ENCODE peak calls at places on chromosomes 4 and X, in seven cellular contexts. One of them, this sample, is unnamed.

GRCh38 chrX:38859602-38860001 is 58.3 kb downstream of the MID1IP1 start:
- DNase-seq in dorsolateral prefrontal cortex: no peak
- DNase-seq in Right ventricle myocardium inferior: no peak
- DNase-seq in stimulated activated CD8-positive, alpha-beta memory T cell treated with anti-CD3 and anti-CD28 coated beads, Interleukin-7, amount 100 ng/mL, for 1 hour: no peak
- DNase-seq in CD4-positive, alpha-beta memory T cell: no peak
- DNase-seq in activated naive CD4-positive, alpha-beta T cell: no peak
- DNase-seq in NCI-H2029 treated with DMSO at 0.1 percent for 48 hours: no peak
- DNase-seq in this sample: no peak

GRCh38 chrX:110759785-110760184 is 35.8 kb downstream of the CHRDL1 start:
- DNase-seq in dorsolateral prefrontal cortex: no peak
- DNase-seq in Right ventricle myocardium inferior: no peak
- DNase-seq in stimulated activated CD8-positive, alpha-beta memory T cell treated with anti-CD3 and anti-CD28 coated beads, Interleukin-7, amount 100 ng/mL, for 1 hour: no peak
- DNase-seq in CD4-positive, alpha-beta memory T cell: no peak
- DNase-seq in activated naive CD4-positive, alpha-beta T cell: no peak
- DNase-seq in NCI-H2029 treated with DMSO at 0.1 percent for 48 hours: no peak
- DNase-seq in this sample: no peak

GRCh38 chr4:37188100-37188499 is 56.4 kb upstream of the NWD2 start:
- DNase-seq in dorsolateral prefrontal cortex: no peak
- DNase-seq in Right ventricle myocardium inferior: peak; percentile 42
- DNase-seq in stimulated activated CD8-positive, alpha-beta memory T cell treated with anti-CD3 and anti-CD28 coated beads, Interleukin-7, amount 100 ng/mL, for 1 hour: no peak
- DNase-seq in CD4-positive, alpha-beta memory T cell: no peak
- DNase-seq in activated naive CD4-positive, alpha-beta T cell: no peak
- DNase-seq in NCI-H2029 treated with DMSO at 0.1 percent for 48 hours: no peak
- DNase-seq in this sample: no peak

GRCh38 chrX:54786972-54787371 is 11.1 kb downstream of the ITIH6 start:
- DNase-seq in dorsolateral prefrontal cortex: no peak
- DNase-seq in Right ventricle myocardium inferior: no peak
- DNase-seq in stimulated activated CD8-positive, alpha-beta memory T cell treated with anti-CD3 and anti-CD28 coated beads, Interleukin-7, amount 100 ng/mL, for 1 hour: no peak
- DNase-seq in CD4-positive, alpha-beta memory T cell: peak; percentile 41
- DNase-seq in activated naive CD4-positive, alpha-beta T cell: no peak
- DNase-seq in NCI-H2029 treated with DMSO at 0.1 percent for 48 hours: no peak
- DNase-seq in this sample: no peak

GRCh38 chr4:2127609-2128300 is 68.6 kb downstream of the NAT8L start:
- DNase-seq in dorsolateral prefrontal cortex: no peak
- DNase-seq in Right ventricle myocardium inferior: no peak
- DNase-seq in stimulated activated CD8-positive, alpha-beta memory T cell treated with anti-CD3 and anti-CD28 coated beads, Interleukin-7, amount 100 ng/mL, for 1 hour: no peak
- DNase-seq in CD4-positive, alpha-beta memory T cell: no peak
- DNase-seq in activated naive CD4-positive, alpha-beta T cell: no peak
- DNase-seq in NCI-H2029 treated with DMSO at 0.1 percent for 48 hours: no peak
- DNase-seq in this sample: no peak

GRCh38 chr4:52748432-52748831 is 2.8 kb downstream of the ERVMER34-1 start:
- DNase-seq in dorsolateral prefrontal cortex: no peak
- DNase-seq in Right ventricle myocardium inferior: no peak
- DNase-seq in stimulated activated CD8-positive, alpha-beta memory T cell treated with anti-CD3 and anti-CD28 coated beads, Interleukin-7, amount 100 ng/mL, for 1 hour: no peak
- DNase-seq in CD4-positive, alpha-beta memory T cell: no peak
- DNase-seq in activated naive CD4-positive, alpha-beta T cell: no peak
- DNase-seq in NCI-H2029 treated with DMSO at 0.1 percent for 48 hours: peak; percentile 27
- DNase-seq in this sample: no peak

GRCh38 chr4:71456841-71457240 is 118.0 kb downstream of the SLC4A4 start:
- DNase-seq in dorsolateral prefrontal cortex: no peak
- DNase-seq in Right ventricle myocardium inferior: no peak
- DNase-seq in stimulated activated CD8-positive, alpha-beta memory T cell treated with anti-CD3 and anti-CD28 coated beads, Interleukin-7, amount 100 ng/mL, for 1 hour: no peak
- DNase-seq in CD4-positive, alpha-beta memory T cell: no peak
- DNase-seq in activated naive CD4-positive, alpha-beta T cell: no peak
- DNase-seq in NCI-H2029 treated with DMSO at 0.1 percent for 48 hours: no peak
- DNase-seq in this sample: peak; percentile 32

GRCh38 chrX:102832661-102833060 is 104.4 kb upstream of the RAB40AL start:
- DNase-seq in dorsolateral prefrontal cortex: peak; percentile 45
- DNase-seq in Right ventricle myocardium inferior: no peak
- DNase-seq in stimulated activated CD8-positive, alpha-beta memory T cell treated with anti-CD3 and anti-CD28 coated beads, Interleukin-7, amount 100 ng/mL, for 1 hour: no peak
- DNase-seq in CD4-positive, alpha-beta memory T cell: no peak
- DNase-seq in activated naive CD4-positive, alpha-beta T cell: no peak
- DNase-seq in NCI-H2029 treated with DMSO at 0.1 percent for 48 hours: no peak
- DNase-seq in this sample: no peak

GRCh38 chrX:124239911-124240310 is 92.5 kb upstream of the TEX13D start:
- DNase-seq in dorsolateral prefrontal cortex: no peak
- DNase-seq in Right ventricle myocardium inferior: no peak
- DNase-seq in stimulated activated CD8-positive, alpha-beta memory T cell treated with anti-CD3 and anti-CD28 coated beads, Interleukin-7, amount 100 ng/mL, for 1 hour: no peak
- DNase-seq in CD4-positive, alpha-beta memory T cell: peak; percentile 50
- DNase-seq in activated naive CD4-positive, alpha-beta T cell: no peak
- DNase-seq in NCI-H2029 treated with DMSO at 0.1 percent for 48 hours: no peak
- DNase-seq in this sample: no peak

GRCh38 chrX:640641-641040 is 10.1 kb downstream of the SHOX start:
- DNase-seq in dorsolateral prefrontal cortex: no peak
- DNase-seq in Right ventricle myocardium inferior: no peak
- DNase-seq in stimulated activated CD8-positive, alpha-beta memory T cell treated with anti-CD3 and anti-CD28 coated beads, Interleukin-7, amount 100 ng/mL, for 1 hour: no peak
- DNase-seq in CD4-positive, alpha-beta memory T cell: no peak
- DNase-seq in activated naive CD4-positive, alpha-beta T cell: no peak
- DNase-seq in NCI-H2029 treated with DMSO at 0.1 percent for 48 hours: no peak
- DNase-seq in this sample: no peak

GRCh38 chr4:5956285-5957021 is 61.8 kb downstream of the C4orf50 start:
- DNase-seq in dorsolateral prefrontal cortex: no peak
- DNase-seq in Right ventricle myocardium inferior: no peak
- DNase-seq in stimulated activated CD8-positive, alpha-beta memory T cell treated with anti-CD3 and anti-CD28 coated beads, Interleukin-7, amount 100 ng/mL, for 1 hour: no peak
- DNase-seq in CD4-positive, alpha-beta memory T cell: no peak
- DNase-seq in activated naive CD4-positive, alpha-beta T cell: no peak
- DNase-seq in NCI-H2029 treated with DMSO at 0.1 percent for 48 hours: peak; percentile 71
- DNase-seq in this sample: no peak

GRCh38 chr4:104897297-104897645 is 249.4 kb upstream of the TET2 start:
- DNase-seq in dorsolateral prefrontal cortex: no peak
- DNase-seq in Right ventricle myocardium inferior: no peak
- DNase-seq in stimulated activated CD8-positive, alpha-beta memory T cell treated with anti-CD3 and anti-CD28 coated beads, Interleukin-7, amount 100 ng/mL, for 1 hour: no peak
- DNase-seq in CD4-positive, alpha-beta memory T cell: no peak
- DNase-seq in activated naive CD4-positive, alpha-beta T cell: no peak
- DNase-seq in NCI-H2029 treated with DMSO at 0.1 percent for 48 hours: no peak
- DNase-seq in this sample: no peak

GRCh38 chr4:52904421-52904820 is 42.3 kb downstream of the RASL11B start:
- DNase-seq in dorsolateral prefrontal cortex: no peak
- DNase-seq in Right ventricle myocardium inferior: no peak
- DNase-seq in stimulated activated CD8-positive, alpha-beta memory T cell treated with anti-CD3 and anti-CD28 coated beads, Interleukin-7, amount 100 ng/mL, for 1 hour: no peak
- DNase-seq in CD4-positive, alpha-beta memory T cell: no peak
- DNase-seq in activated naive CD4-positive, alpha-beta T cell: no peak
- DNase-seq in NCI-H2029 treated with DMSO at 0.1 percent for 48 hours: no peak
- DNase-seq in this sample: no peak

GRCh38 chr4:145776208-145776607 is 96.3 kb downstream of the C4orf51 start:
- DNase-seq in dorsolateral prefrontal cortex: no peak
- DNase-seq in Right ventricle myocardium inferior: no peak
- DNase-seq in stimulated activated CD8-positive, alpha-beta memory T cell treated with anti-CD3 and anti-CD28 coated beads, Interleukin-7, amount 100 ng/mL, for 1 hour: no peak
- DNase-seq in CD4-positive, alpha-beta memory T cell: no peak
- DNase-seq in activated naive CD4-positive, alpha-beta T cell: no peak
- DNase-seq in NCI-H2029 treated with DMSO at 0.1 percent for 48 hours: no peak
- DNase-seq in this sample: no peak

GRCh38 chr4:170414961-170415360 is 325.2 kb upstream of the AADAT start:
- DNase-seq in dorsolateral prefrontal cortex: no peak
- DNase-seq in Right ventricle myocardium inferior: no peak
- DNase-seq in stimulated activated CD8-positive, alpha-beta memory T cell treated with anti-CD3 and anti-CD28 coated beads, Interleukin-7, amount 100 ng/mL, for 1 hour: no peak
- DNase-seq in CD4-positive, alpha-beta memory T cell: no peak
- DNase-seq in activated naive CD4-positive, alpha-beta T cell: no peak
- DNase-seq in NCI-H2029 treated with DMSO at 0.1 percent for 48 hours: no peak
- DNase-seq in this sample: no peak

GRCh38 chr4:42519803-42520417 is 122.6 kb downstream of the SHISA3 start:
- DNase-seq in dorsolateral prefrontal cortex: no peak
- DNase-seq in Right ventricle myocardium inferior: no peak
- DNase-seq in stimulated activated CD8-positive, alpha-beta memory T cell treated with anti-CD3 and anti-CD28 coated beads, Interleukin-7, amount 100 ng/mL, for 1 hour: no peak
- DNase-seq in CD4-positive, alpha-beta memory T cell: peak; percentile 29
- DNase-seq in activated naive CD4-positive, alpha-beta T cell: no peak
- DNase-seq in NCI-H2029 treated with DMSO at 0.1 percent for 48 hours: peak; percentile 14
- DNase-seq in this sample: no peak

GRCh38 chrX:118627084-118627758 is 100.2 kb upstream of the IL13RA1 start:
- DNase-seq in dorsolateral prefrontal cortex: no peak
- DNase-seq in Right ventricle myocardium inferior: no peak
- DNase-seq in stimulated activated CD8-positive, alpha-beta memory T cell treated with anti-CD3 and anti-CD28 coated beads, Interleukin-7, amount 100 ng/mL, for 1 hour: no peak
- DNase-seq in CD4-positive, alpha-beta memory T cell: no peak
- DNase-seq in activated naive CD4-positive, alpha-beta T cell: no peak
- DNase-seq in NCI-H2029 treated with DMSO at 0.1 percent for 48 hours: no peak
- DNase-seq in this sample: no peak

GRCh38 chr4:184958127-184958806 is 60.0 kb upstream of the HELT start:
- DNase-seq in dorsolateral prefrontal cortex: no peak
- DNase-seq in Right ventricle myocardium inferior: no peak
- DNase-seq in stimulated activated CD8-positive, alpha-beta memory T cell treated with anti-CD3 and anti-CD28 coated beads, Interleukin-7, amount 100 ng/mL, for 1 hour: no peak
- DNase-seq in CD4-positive, alpha-beta memory T cell: no peak
- DNase-seq in activated naive CD4-positive, alpha-beta T cell: no peak
- DNase-seq in NCI-H2029 treated with DMSO at 0.1 percent for 48 hours: no peak
- DNase-seq in this sample: no peak

GRCh38 chrX:140712413-140713173 is 3.0 kb downstream of the LINC00632 start:
- DNase-seq in dorsolateral prefrontal cortex: peak; percentile 59
- DNase-seq in Right ventricle myocardium inferior: peak; percentile 76
- DNase-seq in stimulated activated CD8-positive, alpha-beta memory T cell treated with anti-CD3 and anti-CD28 coated beads, Interleukin-7, amount 100 ng/mL, for 1 hour: no peak
- DNase-seq in CD4-positive, alpha-beta memory T cell: peak; percentile 46
- DNase-seq in activated naive CD4-positive, alpha-beta T cell: no peak
- DNase-seq in NCI-H2029 treated with DMSO at 0.1 percent for 48 hours: no peak
- DNase-seq in this sample: no peak

GRCh38 chr4:59612235-59612634 is 1587.9 kb upstream of the ADGRL3 start:
- DNase-seq in dorsolateral prefrontal cortex: no peak
- DNase-seq in Right ventricle myocardium inferior: no peak
- DNase-seq in stimulated activated CD8-positive, alpha-beta memory T cell treated with anti-CD3 and anti-CD28 coated beads, Interleukin-7, amount 100 ng/mL, for 1 hour: no peak
- DNase-seq in CD4-positive, alpha-beta memory T cell: no peak
- DNase-seq in activated naive CD4-positive, alpha-beta T cell: no peak
- DNase-seq in NCI-H2029 treated with DMSO at 0.1 percent for 48 hours: no peak
- DNase-seq in this sample: no peak

GRCh38 chrX:9340619-9341304 is 124.1 kb upstream of the TBL1X start:
- DNase-seq in dorsolateral prefrontal cortex: no peak
- DNase-seq in Right ventricle myocardium inferior: no peak
- DNase-seq in stimulated activated CD8-positive, alpha-beta memory T cell treated with anti-CD3 and anti-CD28 coated beads, Interleukin-7, amount 100 ng/mL, for 1 hour: no peak
- DNase-seq in CD4-positive, alpha-beta memory T cell: peak; percentile 79
- DNase-seq in activated naive CD4-positive, alpha-beta T cell: no peak
- DNase-seq in NCI-H2029 treated with DMSO at 0.1 percent for 48 hours: no peak
- DNase-seq in this sample: no peak

GRCh38 chr4:15078682-15079642 is 76.7 kb downstream of the CPEB2 start:
- DNase-seq in dorsolateral prefrontal cortex: no peak
- DNase-seq in Right ventricle myocardium inferior: no peak
- DNase-seq in stimulated activated CD8-positive, alpha-beta memory T cell treated with anti-CD3 and anti-CD28 coated beads, Interleukin-7, amount 100 ng/mL, for 1 hour: no peak
- DNase-seq in CD4-positive, alpha-beta memory T cell: no peak
- DNase-seq in activated naive CD4-positive, alpha-beta T cell: no peak
- DNase-seq in NCI-H2029 treated with DMSO at 0.1 percent for 48 hours: no peak
- DNase-seq in this sample: no peak

GRCh38 chrX:110338850-110339373 is 19.7 kb upstream of the RTL9 start:
- DNase-seq in dorsolateral prefrontal cortex: no peak
- DNase-seq in Right ventricle myocardium inferior: no peak
- DNase-seq in stimulated activated CD8-positive, alpha-beta memory T cell treated with anti-CD3 and anti-CD28 coated beads, Interleukin-7, amount 100 ng/mL, for 1 hour: no peak
- DNase-seq in CD4-positive, alpha-beta memory T cell: no peak
- DNase-seq in activated naive CD4-positive, alpha-beta T cell: no peak
- DNase-seq in NCI-H2029 treated with DMSO at 0.1 percent for 48 hours: no peak
- DNase-seq in this sample: no peak

GRCh38 chrX:10076765-10077164 is 80.0 kb upstream of the CLCN4 start:
- DNase-seq in dorsolateral prefrontal cortex: no peak
- DNase-seq in Right ventricle myocardium inferior: no peak
- DNase-seq in stimulated activated CD8-positive, alpha-beta memory T cell treated with anti-CD3 and anti-CD28 coated beads, Interleukin-7, amount 100 ng/mL, for 1 hour: no peak
- DNase-seq in CD4-positive, alpha-beta memory T cell: no peak
- DNase-seq in activated naive CD4-positive, alpha-beta T cell: no peak
- DNase-seq in NCI-H2029 treated with DMSO at 0.1 percent for 48 hours: no peak
- DNase-seq in this sample: no peak

GRCh38 chrX:68175569-68175968 is 257.7 kb downstream of the OPHN1 start:
- DNase-seq in dorsolateral prefrontal cortex: no peak
- DNase-seq in Right ventricle myocardium inferior: no peak
- DNase-seq in stimulated activated CD8-positive, alpha-beta memory T cell treated with anti-CD3 and anti-CD28 coated beads, Interleukin-7, amount 100 ng/mL, for 1 hour: no peak
- DNase-seq in CD4-positive, alpha-beta memory T cell: no peak
- DNase-seq in activated naive CD4-positive, alpha-beta T cell: no peak
- DNase-seq in NCI-H2029 treated with DMSO at 0.1 percent for 48 hours: no peak
- DNase-seq in this sample: peak; percentile 2

GRCh38 chrX:75596178-75596577 is 73.3 kb upstream of the ZDHHC15 start:
- DNase-seq in dorsolateral prefrontal cortex: no peak
- DNase-seq in Right ventricle myocardium inferior: no peak
- DNase-seq in stimulated activated CD8-positive, alpha-beta memory T cell treated with anti-CD3 and anti-CD28 coated beads, Interleukin-7, amount 100 ng/mL, for 1 hour: no peak
- DNase-seq in CD4-positive, alpha-beta memory T cell: no peak
- DNase-seq in activated naive CD4-positive, alpha-beta T cell: no peak
- DNase-seq in NCI-H2029 treated with DMSO at 0.1 percent for 48 hours: no peak
- DNase-seq in this sample: no peak

GRCh38 chrX:133374874-133375387 is 40.4 kb downstream of the GPC4 start:
- DNase-seq in dorsolateral prefrontal cortex: no peak
- DNase-seq in Right ventricle myocardium inferior: no peak
- DNase-seq in stimulated activated CD8-positive, alpha-beta memory T cell treated with anti-CD3 and anti-CD28 coated beads, Interleukin-7, amount 100 ng/mL, for 1 hour: no peak
- DNase-seq in CD4-positive, alpha-beta memory T cell: no peak
- DNase-seq in activated naive CD4-positive, alpha-beta T cell: no peak
- DNase-seq in NCI-H2029 treated with DMSO at 0.1 percent for 48 hours: no peak
- DNase-seq in this sample: no peak

GRCh38 chr4:114286275-114286674 is 306.8 kb upstream of the ARSJ start:
- DNase-seq in dorsolateral prefrontal cortex: no peak
- DNase-seq in Right ventricle myocardium inferior: no peak
- DNase-seq in stimulated activated CD8-positive, alpha-beta memory T cell treated with anti-CD3 and anti-CD28 coated beads, Interleukin-7, amount 100 ng/mL, for 1 hour: no peak
- DNase-seq in CD4-positive, alpha-beta memory T cell: no peak
- DNase-seq in activated naive CD4-positive, alpha-beta T cell: no peak
- DNase-seq in NCI-H2029 treated with DMSO at 0.1 percent for 48 hours: no peak
- DNase-seq in this sample: no peak

GRCh38 chrX:103849558-103849957 is 17.5 kb upstream of the RAB9B start:
- DNase-seq in dorsolateral prefrontal cortex: no peak
- DNase-seq in Right ventricle myocardium inferior: no peak
- DNase-seq in stimulated activated CD8-positive, alpha-beta memory T cell treated with anti-CD3 and anti-CD28 coated beads, Interleukin-7, amount 100 ng/mL, for 1 hour: no peak
- DNase-seq in CD4-positive, alpha-beta memory T cell: no peak
- DNase-seq in activated naive CD4-positive, alpha-beta T cell: no peak
- DNase-seq in NCI-H2029 treated with DMSO at 0.1 percent for 48 hours: no peak
- DNase-seq in this sample: no peak

GRCh38 chr4:161148051-161148450 is 1015.7 kb downstream of the FSTL5 start:
- DNase-seq in dorsolateral prefrontal cortex: no peak
- DNase-seq in Right ventricle myocardium inferior: no peak
- DNase-seq in stimulated activated CD8-positive, alpha-beta memory T cell treated with anti-CD3 and anti-CD28 coated beads, Interleukin-7, amount 100 ng/mL, for 1 hour: no peak
- DNase-seq in CD4-positive, alpha-beta memory T cell: no peak
- DNase-seq in activated naive CD4-positive, alpha-beta T cell: no peak
- DNase-seq in NCI-H2029 treated with DMSO at 0.1 percent for 48 hours: no peak
- DNase-seq in this sample: no peak

GRCh38 chr4:18440527-18441215 is 419.1 kb upstream of the LCORL start:
- DNase-seq in dorsolateral prefrontal cortex: no peak
- DNase-seq in Right ventricle myocardium inferior: no peak
- DNase-seq in stimulated activated CD8-positive, alpha-beta memory T cell treated with anti-CD3 and anti-CD28 coated beads, Interleukin-7, amount 100 ng/mL, for 1 hour: no peak
- DNase-seq in CD4-positive, alpha-beta memory T cell: no peak
- DNase-seq in activated naive CD4-positive, alpha-beta T cell: no peak
- DNase-seq in NCI-H2029 treated with DMSO at 0.1 percent for 48 hours: no peak
- DNase-seq in this sample: no peak

GRCh38 chr4:159768011-159768410 is 665.1 kb downstream of the RAPGEF2 start:
- DNase-seq in dorsolateral prefrontal cortex: no peak
- DNase-seq in Right ventricle myocardium inferior: no peak
- DNase-seq in stimulated activated CD8-positive, alpha-beta memory T cell treated with anti-CD3 and anti-CD28 coated beads, Interleukin-7, amount 100 ng/mL, for 1 hour: no peak
- DNase-seq in CD4-positive, alpha-beta memory T cell: no peak
- DNase-seq in activated naive CD4-positive, alpha-beta T cell: no peak
- DNase-seq in NCI-H2029 treated with DMSO at 0.1 percent for 48 hours: no peak
- DNase-seq in this sample: no peak

GRCh38 chr4:54482529-54482961 is 175.2 kb upstream of the KIT start:
- DNase-seq in dorsolateral prefrontal cortex: no peak
- DNase-seq in Right ventricle myocardium inferior: no peak
- DNase-seq in stimulated activated CD8-positive, alpha-beta memory T cell treated with anti-CD3 and anti-CD28 coated beads, Interleukin-7, amount 100 ng/mL, for 1 hour: no peak
- DNase-seq in CD4-positive, alpha-beta memory T cell: no peak
- DNase-seq in activated naive CD4-positive, alpha-beta T cell: no peak
- DNase-seq in NCI-H2029 treated with DMSO at 0.1 percent for 48 hours: no peak
- DNase-seq in this sample: no peak

GRCh38 chr4:67909910-67910905 is 26.4 kb upstream of the TMPRSS11D start:
- DNase-seq in dorsolateral prefrontal cortex: no peak
- DNase-seq in Right ventricle myocardium inferior: no peak
- DNase-seq in stimulated activated CD8-positive, alpha-beta memory T cell treated with anti-CD3 and anti-CD28 coated beads, Interleukin-7, amount 100 ng/mL, for 1 hour: no peak
- DNase-seq in CD4-positive, alpha-beta memory T cell: peak; percentile 17
- DNase-seq in activated naive CD4-positive, alpha-beta T cell: no peak
- DNase-seq in NCI-H2029 treated with DMSO at 0.1 percent for 48 hours: no peak
- DNase-seq in this sample: no peak

This sample was measured in gastrocnemius medialis.